ENCODE peak calls at places on chromosomes 5 and 9, in ten cellular contexts. R is HuH-7; I is stimulated activated CD8-positive, alpha-beta memory T cell treated with anti-CD3 and anti-CD28 coated beads, Interleukin-4, amount 100 ng/mL, for 48 hours; Q is GM12891; N is foreskin fibroblast; D is skeletal muscle cell; L is activated CD4-positive, alpha-beta memory T cell treated with anti-CD3 and anti-CD28 coated beads, Interleukin-2, amount 10 ng/mL, durations not matched to agents 7 days and 5 days; X is B cell; Y is tibial artery; F is C1 segment of cervical spinal cord. B is an unnamed sample.

GRCh38 chr5:54171645-54172384 is 138.6 kb downstream of the ARL15 start:
- DNase-seq in N (peak), I (no peak), D (no peak), F (no peak), R (no peak), Q (no peak), X (no peak), Y (no peak), L (no peak), B (no peak)

GRCh38 chr5:143314664-143315063 is 88.8 kb downstream of the NR3C1 start:
- DNase-seq in F (no peak), N (peak), I (no peak), L (no peak), D (peak), R (no peak), X (no peak), Y (no peak), Q (no peak), B (no peak)

GRCh38 chr9:89684912-89685636 is 80.3 kb downstream of the GADD45G start:
- DNase-seq in D (no peak), R (no peak), L (no peak), X (no peak), F (no peak), Q (no peak), Y (peak), I (no peak), N (no peak), B (no peak)

GRCh38 chr5:54383225-54383624 is 72.3 kb upstream of the HSPB3 start:
- DNase-seq in F (no peak), D (no peak), Q (no peak), I (no peak), Y (no peak), L (no peak), X (no peak), R (no peak), N (peak), B (no peak)

GRCh38 chr5:176817864-176818377 is 7.6 kb downstream of the UNC5A start:
- DNase-seq in D (no peak), R (peak), Y (no peak), N (peak), Q (peak), F (no peak), I (peak), X (no peak), L (no peak), B (no peak)

GRCh38 chr5:149517461-149518122 is 33.6 kb downstream of the CSNK1A1 start:
- DNase-seq in X (no peak), Y (no peak), D (no peak), I (no peak), R (no peak), F (peak), N (peak), Q (no peak), L (no peak), B (no peak)

GRCh38 chr5:553874-554273 is 29.6 kb upstream of the SLC9A3 start:
- DNase-seq in Y (peak), X (no peak), N (peak), L (peak), F (no peak), I (no peak), D (no peak), Q (no peak), R (peak), B (no peak)

GRCh38 chr9:113566712-113567071 is 103.2 kb downstream of the RGS3 start:
- DNase-seq in I (no peak), Q (no peak), Y (peak), N (no peak), L (no peak), D (no peak), F (no peak), X (no peak), R (no peak), B (no peak)

GRCh38 chr9:137240321-137240840 is 706 bp upstream of the TUBB4B start:
- DNase-seq in X (peak), Y (peak), I (peak), D (no peak), R (no peak), Q (peak), F (peak), L (peak), N (peak), B (peak)

GRCh38 chr5:156200938-156201792 is 125.8 kb upstream of the SGCD start:
- DNase-seq in Y (no peak), X (no peak), D (no peak), R (no peak), Q (no peak), L (no peak), N (no peak), F (no peak), I (no peak), B (no peak)

GRCh38 chr9:113597390-113598241 is 134.1 kb downstream of the RGS3 start:
- DNase-seq in F (no peak), N (no peak), L (no peak), X (no peak), Q (no peak), Y (no peak), I (no peak), D (no peak), R (no peak), B (no peak)

GRCh38 chr9:129111762-129112151 is 542 bp downstream of the PTPA start:
- DNase-seq in X (peak), N (peak), Y (peak), F (no peak), L (peak), Q (peak), D (peak), I (peak), R (peak), B (peak)

GRCh38 chr5:132865668-132866341 is 464 bp downstream of the GDF9 start:
- DNase-seq in D (no peak), F (no peak), N (no peak), I (no peak), X (no peak), R (no peak), Y (no peak), Q (no peak), L (no peak), B (no peak)

GRCh38 chr5:158852622-158853021 is 247.1 kb downstream of the EBF1 start:
- DNase-seq in Y (no peak), Q (no peak), D (no peak), I (no peak), L (no peak), N (no peak), R (no peak), X (no peak), F (no peak), B (no peak)

GRCh38 chr5:96703384-96703910 is 41.3 kb downstream of the CAST start:
- DNase-seq in N (no peak), I (no peak), L (peak), Q (no peak), R (peak), D (no peak), F (no peak), X (no peak), Y (no peak), B (no peak)

GRCh38 chr5:90055831-90056328 is 353.7 kb downstream of the CETN3 start:
- DNase-seq in Y (no peak), D (peak), I (no peak), R (no peak), X (no peak), F (no peak), N (peak), Q (no peak), L (no peak), B (no peak)

GRCh38 chr5:102767864-102768263 is 12.8 kb downstream of the PAM start:
- DNase-seq in Q (no peak), R (no peak), D (no peak), X (no peak), N (no peak), Y (no peak), F (no peak), I (no peak), L (no peak), B (no peak)

GRCh38 chr5:43615445-43616184 is 12.6 kb downstream of the NNT start:
- DNase-seq in Y (no peak), D (no peak), R (no peak), N (no peak), L (no peak), F (no peak), X (no peak), Q (no peak), I (no peak), B (no peak)

GRCh38 chr5:172505840-172506638 is 51.7 kb upstream of the SH3PXD2B start:
- DNase-seq in X (no peak), Q (no peak), I (no peak), F (no peak), R (no peak), D (no peak), L (peak), N (no peak), Y (no peak), B (no peak)

GRCh38 chr5:55110156-55110680 is 7.8 kb downstream of the GZMA start:
- DNase-seq in R (no peak), Q (no peak), X (no peak), Y (no peak), F (no peak), L (no peak), N (no peak), D (no peak), I (no peak), B (no peak)

GRCh38 chr5:177453852-177454396 is 7.3 kb downstream of the PRR7 start:
- DNase-seq in Y (no peak), R (no peak), D (no peak), Q (no peak), X (peak), L (no peak), N (peak), I (no peak), F (peak), B (no peak)